ENCODE peak calls at places on chromosomes 2 and 18, in five cellular contexts. V is gastrocnemius medialis; Q is activated effector memory CD4-positive, alpha-beta T cell treated with anti-CD3 and anti-CD28 coated beads, Interleukin-2, amount 50 U/mL, for 16 hours; I is activated gamma-delta T cell treated with Interleukin-2 at 50 U/mL for 16 hours; E is iPS-NIHi11. O is an unnamed sample.

GRCh38 chr2:180571559-180571958 is 408.8 kb upstream of the UBE2E3 start:
- DNase-seq in V (no peak), Q (no peak), I (no peak), E (no peak), O (no peak)

GRCh38 chr18:25454270-25454659 is 102.3 kb upstream of the ZNF521 start:
- DNase-seq in V (no peak), Q (no peak), I (no peak), E (no peak), O (no peak)

GRCh38 chr2:222753251-222753824 is 81.9 kb downstream of the MOGAT1 start:
- DNase-seq in V (no peak), Q (no peak), I (no peak), E (no peak), O (no peak)

GRCh38 chr2:109446531-109447131 is 167.1 kb downstream of the SEPTIN10 start:
- DNase-seq in V (no peak), Q (peak), I (no peak), E (no peak), O (no peak)

GRCh38 chr18:79589601-79590091 is 90.0 kb upstream of the CTDP1 start:
- DNase-seq in V (no peak), Q (no peak), I (no peak), E (no peak), O (no peak)

GRCh38 chr2:133062946-133063345 is 392.9 kb upstream of the LYPD1 start:
- DNase-seq in V (no peak), Q (no peak), I (no peak), E (no peak), O (no peak)

GRCh38 chr18:32907215-32907590 is 134.4 kb upstream of the KLHL14 start:
- DNase-seq in V (no peak), Q (no peak), I (no peak), E (no peak), O (no peak)

GRCh38 chr2:241200822-241201395 is 12.4 kb downstream of the ANO7 start:
- DNase-seq in V (no peak), Q (no peak), I (no peak), E (peak), O (no peak)

GRCh38 chr2:128275498-128276045 is 43.1 kb downstream of the HS6ST1 start:
- DNase-seq in V (no peak), Q (peak), I (no peak), E (peak), O (no peak)

GRCh38 chr2:79640001-79640400 is 127.2 kb downstream of the CTNNA2 start:
- DNase-seq in V (no peak), Q (no peak), I (no peak), E (peak), O (no peak)

GRCh38 chr2:187679454-187679853 is 125.2 kb upstream of the TFPI start:
- DNase-seq in V (no peak), Q (no peak), I (no peak), E (no peak), O (no peak)

GRCh38 chr2:68320118-68320641 is 431 bp upstream of the CNRIP1 start:
- DNase-seq in V (no peak), Q (no peak), I (no peak), E (peak), O (no peak)

GRCh38 chr2:9958057-9958456 is 6.6 kb downstream of the GRHL1 start:
- DNase-seq in V (no peak), Q (no peak), I (no peak), E (no peak), O (no peak)

GRCh38 chr2:69190743-69191425 is 177.9 kb downstream of the ANTXR1 start:
- DNase-seq in V (no peak), Q (no peak), I (no peak), E (no peak), O (no peak)

GRCh38 chr18:30387401-30387800 is 655.1 kb downstream of the DSC3 start:
- DNase-seq in V (no peak), Q (no peak), I (no peak), E (no peak), O (no peak)

GRCh38 chr18:10927290-10927979 is 221.9 kb downstream of the PIEZO2 start:
- DNase-seq in V (no peak), Q (no peak), I (no peak), E (no peak), O (no peak)

GRCh38 chr18:470661-471501 is 29.6 kb downstream of the COLEC12 start:
- DNase-seq in V (no peak), Q (no peak), I (no peak), E (no peak), O (no peak)

GRCh38 chr2:76641506-76641905 is 880.7 kb downstream of the LRRTM4 start:
- DNase-seq in V (no peak), Q (no peak), I (no peak), E (no peak), O (no peak)

O was measured in mucosa of gallbladder.